ENCODE peak calls at places on chromosomes 13 and 19, in nine cellular contexts. W is CD4-positive, alpha-beta T cell; U is MM.1S; I is left ventricle myocardium inferior; S is mucosa of descending colon; X is AG04450; E is upper lobe of left lung; Q is neural crest cell; H is A673. F is an unnamed sample.

GRCh38 chr13:78960881-78961280 is 301.9 kb upstream of the OBI1 start:
- DNase-seq in W (no peak), U (no peak), I (no peak), S (no peak), X (no peak), E (no peak), Q (no peak), H (no peak), F (no peak)

GRCh38 chr19:46824887-46825730 is 25.5 kb downstream of the AP2S1 start:
- DNase-seq in W (no peak), U (no peak), I (no peak), S (no peak), X (no peak), E (no peak), Q (no peak), H (no peak), F (no peak)

GRCh38 chr19:56566904-56567273 is 379 bp upstream of the ZNF470 start:
- DNase-seq in W (peak), U (no peak), I (peak), S (peak), X (no peak), E (peak), Q (peak), H (peak), F (peak)

GRCh38 chr19:48506138-48506733 is 5.4 kb downstream of the LMTK3 start:
- DNase-seq in W (no peak), U (peak), I (no peak), S (no peak), X (no peak), E (no peak), Q (no peak), H (peak), F (no peak)

GRCh38 chr19:33293255-33294057 is 8.9 kb downstream of the CEBPA start:
- DNase-seq in W (no peak), U (no peak), I (no peak), S (peak), X (peak), E (no peak), Q (no peak), H (peak), F (no peak)

GRCh38 chr19:23949611-23950010 is 34.9 kb downstream of the ZNF726 start:
- DNase-seq in W (no peak), U (no peak), I (no peak), S (no peak), X (no peak), E (no peak), Q (no peak), H (no peak), F (no peak)

GRCh38 chr19:51098366-51099069 is 9.7 kb downstream of the CTU1 start:
- DNase-seq in W (peak), U (no peak), I (peak), S (no peak), X (no peak), E (peak), Q (no peak), H (no peak), F (no peak)

GRCh38 chr19:50275577-50276368 is 53.4 kb downstream of the KCNC3 start:
- DNase-seq in W (no peak), U (no peak), I (no peak), S (no peak), X (no peak), E (peak), Q (no peak), H (no peak), F (no peak)

GRCh38 chr13:24911135-24911524 is 147.2 kb downstream of the RNF17 start:
- DNase-seq in W (no peak), U (no peak), I (no peak), S (no peak), X (no peak), E (no peak), Q (no peak), H (no peak), F (no peak)

GRCh38 chr19:50721441-50722137 is 1.6 kb upstream of the CLEC11A start:
- DNase-seq in W (no peak), U (no peak), I (no peak), S (no peak), X (no peak), E (peak), Q (no peak), H (no peak), F (no peak)

GRCh38 chr13:104586010-104586746 is 1520.0 kb upstream of the SLC10A2 start:
- DNase-seq in W (no peak), U (no peak), I (no peak), S (no peak), X (peak), E (no peak), Q (no peak), H (no peak), F (no peak)

GRCh38 chr19:27752530-27753184 is 1460.3 kb downstream of the UQCRFS1 start:
- DNase-seq in W (no peak), U (no peak), I (no peak), S (no peak), X (no peak), E (no peak), Q (no peak), H (no peak), F (no peak)

GRCh38 chr13:79540504-79540903 is 59.5 kb downstream of the NDFIP2 start:
- DNase-seq in W (no peak), U (no peak), I (no peak), S (no peak), X (no peak), E (no peak), Q (no peak), H (no peak), F (no peak)

GRCh38 chr13:113001251-113002140 is 32.5 kb downstream of the MCF2L start:
- DNase-seq in W (no peak), U (no peak), I (no peak), S (peak), X (no peak), E (peak), Q (peak), H (peak), F (no peak)

GRCh38 chr19:56076413-56076998 is 44.6 kb downstream of the ZNF787 start:
- DNase-seq in W (no peak), U (peak), I (no peak), S (peak), X (peak), E (no peak), Q (peak), H (peak), F (peak)

GRCh38 chr13:36673838-36674326 is at the start of gene SERTM1:
- DNase-seq in W (no peak), U (no peak), I (peak), S (peak), X (no peak), E (peak), Q (peak), H (peak), F (peak)

DNA sequence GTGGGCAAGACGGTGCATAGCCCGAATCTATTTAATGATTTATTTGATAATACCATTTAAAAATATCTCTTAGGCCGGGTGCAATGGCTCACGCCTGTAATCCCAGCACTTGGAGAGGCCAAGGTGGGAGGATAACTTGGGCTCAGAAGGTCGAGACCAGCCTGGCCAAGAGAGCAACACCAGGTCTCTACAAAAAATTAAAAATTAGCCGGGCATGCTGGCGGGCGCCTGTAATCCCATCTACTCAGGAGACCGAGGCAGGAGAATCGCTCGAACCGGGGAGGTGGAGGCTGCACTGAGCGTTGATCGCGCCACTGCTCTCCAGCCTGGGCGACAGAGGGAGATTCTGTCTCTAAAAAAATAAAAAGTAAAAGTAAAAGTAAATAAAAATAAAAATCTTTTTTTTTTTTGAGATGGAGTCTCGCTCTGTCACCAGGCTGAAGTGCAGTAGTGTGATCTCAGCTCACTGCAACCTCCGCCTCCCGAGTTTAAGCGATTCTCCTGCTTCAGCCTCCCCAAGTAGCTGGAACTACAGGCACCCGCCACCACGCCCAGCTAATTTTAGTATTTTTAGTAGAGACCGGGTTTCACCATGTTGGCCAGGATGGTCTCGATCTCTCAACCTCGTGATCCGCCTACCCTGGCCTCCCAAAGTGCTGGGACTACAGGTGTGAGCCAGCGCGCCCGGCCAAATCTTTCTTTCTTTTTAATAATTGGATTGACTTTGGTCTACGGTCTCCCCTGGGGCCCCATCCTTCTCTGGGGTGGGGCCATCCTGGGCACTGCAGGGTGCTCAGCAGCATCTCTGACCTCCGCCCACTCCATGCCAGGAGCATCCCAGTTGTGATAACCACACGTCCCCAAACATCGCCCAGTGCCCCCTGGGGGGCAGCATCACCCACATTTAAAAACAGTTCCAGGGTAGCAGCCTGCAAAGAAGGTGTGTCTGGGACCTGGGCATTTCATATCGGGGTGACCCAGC is 90.7 kb downstream of the GNG7 start:
- DNase-seq in W (no peak), U (no peak), I (peak), S (no peak), X (no peak), E (no peak), Q (no peak), H (no peak), F (no peak)
- TF ChIP-seq CTCF in W (peak), U (peak), I (no peak), S (no peak), X (no peak), E (no peak), Q (peak), H (peak), F (peak)

DNA sequence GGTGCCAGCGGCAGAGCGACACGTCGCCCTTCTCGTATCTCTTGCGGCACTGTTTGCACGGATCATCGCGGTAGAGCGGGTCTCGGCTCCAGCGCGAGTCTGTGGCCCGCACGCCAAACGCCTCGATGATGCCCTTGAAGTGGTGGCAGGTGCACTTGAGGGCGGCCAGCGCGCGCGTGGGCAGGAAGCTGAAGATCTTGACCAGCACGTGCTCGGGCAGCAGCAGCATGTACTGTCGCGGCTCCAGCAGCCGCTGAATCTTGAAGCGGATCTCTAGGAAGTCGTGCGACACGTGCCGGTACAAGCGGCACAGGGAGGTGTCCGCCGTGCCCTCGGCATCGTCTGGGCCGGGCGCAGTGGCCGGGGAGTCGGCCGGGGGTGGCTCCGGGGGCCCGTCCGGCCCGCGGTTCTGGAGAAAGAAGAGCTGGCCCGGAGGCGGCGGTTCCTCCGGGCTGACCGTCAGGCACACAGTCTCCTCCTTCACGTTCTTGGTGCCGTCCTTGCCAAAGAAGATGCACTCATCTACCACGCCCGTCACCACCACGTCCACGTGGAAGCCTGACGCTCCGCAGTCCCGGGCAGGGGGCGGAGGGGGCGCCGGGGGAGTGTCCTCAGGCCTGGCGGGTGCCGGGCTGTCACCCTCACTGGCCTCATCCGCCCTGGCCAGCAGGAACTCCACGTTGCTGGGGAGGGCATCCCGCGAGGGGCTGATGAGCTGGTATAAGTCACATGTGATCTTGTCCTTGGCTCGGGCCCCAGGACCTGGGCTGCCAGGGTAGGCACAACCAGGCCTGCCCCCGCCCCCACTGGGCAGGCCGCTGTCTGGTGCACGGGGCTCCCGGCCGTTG is 18.6 kb downstream of the FBXO46 start:
- DNase-seq in W (no peak), U (no peak), I (no peak), S (no peak), X (no peak), E (peak), Q (no peak), H (no peak), F (no peak)
- TF ChIP-seq CTCF in W (no peak), U (no peak), I (no peak), S (no peak), X (no peak), E (no peak), Q (no peak), H (no peak), F (no peak)

GRCh38 chr13:90201198-90201597 is 1146.3 kb upstream of the MIR17HG start:
- DNase-seq in W (no peak), U (no peak), I (no peak), S (no peak), X (no peak), E (no peak), Q (no peak), H (no peak), F (no peak)
- TF ChIP-seq CTCF in W (no peak), U (no peak), I (no peak), S (no peak), X (no peak), E (no peak), Q (no peak), H (no peak), F (no peak)

GRCh38 chr19:21101511-21102242 is 19.7 kb downstream of the ZNF714 start:
- DNase-seq in W (no peak), U (no peak), I (no peak), S (no peak), X (no peak), E (no peak), Q (no peak), H (no peak), F (no peak)
- TF ChIP-seq CTCF in W (no peak), U (no peak), I (no peak), S (no peak), X (no peak), E (no peak), Q (no peak), H (no peak), F (no peak)

GRCh38 chr13:95192998-95193397 is 108.3 kb downstream of the ABCC4 start:
- DNase-seq in W (no peak), U (no peak), I (no peak), S (no peak), X (no peak), E (no peak), Q (no peak), H (no peak), F (no peak)

GRCh38 chr13:95195146-95195545 is 106.1 kb downstream of the ABCC4 start:
- DNase-seq in W (no peak), U (no peak), I (no peak), S (no peak), X (no peak), E (no peak), Q (no peak), H (peak), F (no peak)

GRCh38 chr13:95188128-95188527 is 113.1 kb downstream of the ABCC4 start:
- DNase-seq in W (no peak), U (no peak), I (no peak), S (no peak), X (no peak), E (no peak), Q (no peak), H (no peak), F (no peak)

GRCh38 chr13:95193509-95194230 is 107.6 kb downstream of the ABCC4 start:
- DNase-seq in W (no peak), U (no peak), I (no peak), S (no peak), X (no peak), E (no peak), Q (no peak), H (no peak), F (no peak)

DNA sequence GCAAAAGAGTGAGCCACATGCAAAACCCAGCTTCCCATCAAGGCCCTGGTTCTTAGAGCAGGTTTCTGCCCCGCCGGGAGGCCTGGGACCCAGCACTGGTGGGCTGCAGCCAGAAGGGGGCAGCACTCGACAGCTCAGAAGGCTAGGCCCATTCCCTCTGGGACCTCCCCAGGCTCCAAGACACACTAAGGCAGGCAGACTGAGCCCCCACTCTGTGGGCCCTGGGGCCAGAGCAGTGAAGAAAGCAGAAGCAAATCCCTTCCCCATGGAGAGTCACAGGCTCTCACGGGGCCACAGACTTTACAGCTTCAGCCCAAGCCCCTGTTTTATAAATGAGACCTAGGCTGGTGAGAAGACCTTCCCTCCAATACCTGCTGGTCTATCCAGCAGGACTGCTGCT is 109.4 kb downstream of the ABCC4 start:
- DNase-seq in W (peak), U (peak), I (peak), S (peak), X (peak), E (peak), Q (peak), H (peak), F (peak)
- TF ChIP-seq CTCF in W (peak), U (peak), I (peak), S (peak), X (peak), E (peak), Q (peak), H (peak), F (peak)

DNA sequence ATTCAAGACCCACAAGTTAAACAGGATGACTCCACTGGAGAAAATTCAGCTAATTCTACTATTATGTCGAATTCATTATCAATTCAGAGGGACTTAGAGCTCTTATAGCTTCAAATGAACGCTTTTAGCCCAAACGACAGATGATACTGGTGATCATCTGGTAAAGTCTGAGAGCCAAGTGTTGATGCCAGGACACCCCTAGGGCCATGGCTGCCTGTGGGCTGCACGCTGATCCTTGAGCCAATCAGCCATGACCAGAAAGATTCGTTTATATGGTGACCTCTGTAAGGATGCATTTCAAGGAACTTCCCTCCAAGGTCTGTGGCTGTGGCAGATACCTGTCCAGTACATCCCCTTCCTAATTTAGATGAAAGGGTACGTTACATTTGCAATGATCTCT is 10.9 kb downstream of the MEDAG start:
- DNase-seq in W (no peak), U (no peak), I (no peak), S (no peak), X (no peak), E (no peak), Q (no peak), H (no peak), F (no peak)
- TF ChIP-seq CTCF in W (no peak), U (no peak), I (no peak), S (no peak), X (no peak), E (no peak), Q (no peak), H (no peak), F (no peak)

GRCh38 chr19:54100560-54100959 is at the start of gene OSCAR:
- DNase-seq in W (no peak), U (no peak), I (no peak), S (no peak), X (no peak), E (no peak), Q (no peak), H (no peak), F (no peak)

GRCh38 chr19:54102421-54103169 is at the start of gene NDUFA3:
- DNase-seq in W (peak), U (peak), I (peak), S (peak), X (peak), E (peak), Q (peak), H (peak), F (peak)

GRCh38 chr19:54094601-54095000 is 6.0 kb downstream of the OSCAR start:
- DNase-seq in W (no peak), U (no peak), I (no peak), S (no peak), X (no peak), E (no peak), Q (no peak), H (no peak), F (no peak)

GRCh38 chr19:54095136-54095858 is 5.3 kb downstream of the OSCAR start:
- DNase-seq in W (no peak), U (no peak), I (no peak), S (no peak), X (no peak), E (peak), Q (no peak), H (no peak), F (no peak)

GRCh38 chr19:54096642-54097106 is 3.9 kb downstream of the OSCAR start:
- DNase-seq in W (no peak), U (no peak), I (no peak), S (no peak), X (no peak), E (no peak), Q (no peak), H (peak), F (no peak)
- TF ChIP-seq CTCF in W (no peak), U (no peak), I (no peak), S (no peak), X (peak), E (no peak), Q (no peak), H (peak), F (no peak)

F was measured in endothelial cell.